ENCODE peak calls at places on chromosomes 6 and 20, in six cellular contexts. Q is IMR-90, P is neuronal stem cell, F is H9, J is H1, I is mesenchymal stem cell. A is an unnamed sample.

GRCh38 chr6:69816569-69816968 is 19.8 kb upstream of the LMBRD1 start:
- DNase-seq in Q (no peak), P (no peak), J (no peak), I (no peak), F (no peak), A (peak)

GRCh38 chr6:35728663-35729348 is 8.0 kb upstream of the ARMC12 start:
- DNase-seq in Q (no peak), J (no peak), P (no peak), I (no peak), F (no peak), A (peak)

GRCh38 chr6:23218751-23219150 is 649.4 kb downstream of the HDGFL1 start:
- DNase-seq in F (peak), J (no peak), Q (no peak), P (peak), I (no peak), A (peak)

GRCh38 chr6:166636191-166636938 is 9.3 kb upstream of the RPS6KA2 start:
- DNase-seq in J (no peak), I (no peak), F (no peak), P (no peak), Q (no peak), A (peak)

GRCh38 chr20:59159822-59160740 is 3.5 kb upstream of the ZNF831 start:
- DNase-seq in I (no peak), F (no peak), J (no peak), P (no peak), Q (no peak), A (no peak)

GRCh38 chr20:841568-842546 is 8.3 kb downstream of the FAM110A start:
- DNase-seq in P (no peak), Q (no peak), I (no peak), J (peak), F (peak), A (peak)

GRCh38 chr6:10585232-10585887 is 64.2 kb downstream of the GCNT2 start:
- DNase-seq in Q (no peak), F (peak), I (peak), P (peak), J (no peak), A (peak)

GRCh38 chr6:170067257-170067656 is 223.6 kb downstream of the DLL1 start:
- DNase-seq in I (no peak), F (no peak), Q (no peak), J (peak), P (no peak), A (no peak)

GRCh38 chr6:163333686-163334085 is 80.8 kb upstream of the QKI start:
- DNase-seq in I (no peak), P (no peak), J (no peak), Q (no peak), F (no peak), A (no peak)

GRCh38 chr20:7585126-7585679 is 355.1 kb downstream of the HAO1 start:
- DNase-seq in I (no peak), F (no peak), Q (no peak), J (no peak), P (no peak), A (no peak)

GRCh38 chr20:6863798-6864201 is 96.3 kb downstream of the BMP2 start:
- DNase-seq in P (no peak), Q (no peak), I (no peak), F (no peak), J (no peak), A (no peak)

GRCh38 chr6:74871757-74872156 is 334.1 kb downstream of the COL12A1 start:
- DNase-seq in I (no peak), F (no peak), P (no peak), Q (peak), J (no peak), A (no peak)

GRCh38 chr6:42313941-42314570 is 96.4 kb upstream of the MRPS10 start:
- DNase-seq in F (no peak), I (peak), P (no peak), Q (peak), J (no peak), A (no peak)

GRCh38 chr6:39378175-39378889 is 55.8 kb upstream of the KCNK16 start:
- DNase-seq in F (no peak), J (no peak), I (no peak), P (no peak), Q (no peak), A (no peak)

GRCh38 chr6:53361549-53362031 is 12.8 kb upstream of the ELOVL5 start:
- DNase-seq in P (no peak), F (no peak), J (no peak), Q (peak), I (no peak), A (peak)

GRCh38 chr6:121651420-121651819 is 216.0 kb downstream of the GJA1 start:
- DNase-seq in J (no peak), I (peak), P (no peak), Q (peak), F (no peak), A (no peak)

GRCh38 chr6:168908887-168909286 is 344.8 kb downstream of the THBS2 start:
- DNase-seq in F (no peak), Q (peak), J (no peak), I (no peak), P (no peak), A (no peak)

GRCh38 chr6:49535795-49536194 is 14.7 kb upstream of the C6orf141 start:
- DNase-seq in F (no peak), J (no peak), P (no peak), I (no peak), Q (no peak), A (no peak)

GRCh38 chr6:31825553-31825952 is 2.0 kb upstream of the HSPA1B start:
- DNase-seq in I (peak), F (no peak), Q (no peak), J (no peak), P (no peak), A (no peak)

GRCh38 chr6:115545410-115545986 is 515.2 kb downstream of the FRK start:
- DNase-seq in Q (no peak), I (no peak), F (peak), P (peak), J (peak), A (peak)

GRCh38 chr6:39339111-39339510 is 16.6 kb upstream of the KCNK16 start:
- DNase-seq in J (no peak), Q (no peak), F (no peak), P (no peak), I (peak), A (peak)

GRCh38 chr6:125008261-125008671 is 46.0 kb downstream of the RNF217 start:
- DNase-seq in Q (no peak), P (no peak), I (peak), F (no peak), J (no peak), A (no peak)

GRCh38 chr20:58331961-58332551 is 22.5 kb downstream of the RAB22A start:
- DNase-seq in I (no peak), P (no peak), Q (no peak), J (no peak), F (no peak), A (peak)

GRCh38 chr6:118843685-118844390 is 50.1 kb upstream of the ASF1A start:
- DNase-seq in Q (peak), J (no peak), P (no peak), I (no peak), F (no peak), A (no peak)

GRCh38 chr20:45100563-45101245 is at the start of gene KCNS1:
- DNase-seq in I (peak), J (peak), P (no peak), F (peak), Q (no peak), A (peak)

GRCh38 chr6:42423244-42423643 is 28.5 kb downstream of the TRERF1 start:
- DNase-seq in I (no peak), F (no peak), J (no peak), Q (no peak), P (no peak), A (no peak)

GRCh38 chr20:63658749-63659187 is 656 bp downstream of the RTEL1 start:
- DNase-seq in F (no peak), P (no peak), I (no peak), J (no peak), Q (peak), A (no peak)

GRCh38 chr6:137631323-137631722 is 137.1 kb upstream of the OLIG3 start:
- DNase-seq in P (no peak), J (no peak), I (no peak), F (no peak), Q (no peak), A (peak)

GRCh38 chr6:113927001-113927400 is 43.9 kb downstream of the HDAC2 start:
- DNase-seq in J (no peak), P (no peak), Q (no peak), I (no peak), F (no peak), A (no peak)

GRCh38 chr20:62653951-62654685 is 11.8 kb downstream of the SLCO4A1 start:
- DNase-seq in P (no peak), F (no peak), Q (no peak), J (no peak), I (no peak), A (no peak)

GRCh38 chr6:21559238-21559637 is 34.3 kb upstream of the SOX4 start:
- DNase-seq in P (no peak), J (no peak), F (no peak), I (no peak), Q (no peak), A (no peak)

GRCh38 chr6:5389086-5389745 is 127.9 kb downstream of the FARS2 start:
- DNase-seq in J (no peak), F (no peak), Q (no peak), I (no peak), P (no peak), A (no peak)

GRCh38 chr20:37341632-37342031 is 4.3 kb upstream of the SRC start:
- DNase-seq in P (no peak), I (no peak), Q (no peak), F (peak), J (no peak), A (no peak)
- H2BK120ac ChIP-seq in P (no peak), I (no peak), Q (no peak), F (no peak), J (no peak), A (no peak)

DNA sequence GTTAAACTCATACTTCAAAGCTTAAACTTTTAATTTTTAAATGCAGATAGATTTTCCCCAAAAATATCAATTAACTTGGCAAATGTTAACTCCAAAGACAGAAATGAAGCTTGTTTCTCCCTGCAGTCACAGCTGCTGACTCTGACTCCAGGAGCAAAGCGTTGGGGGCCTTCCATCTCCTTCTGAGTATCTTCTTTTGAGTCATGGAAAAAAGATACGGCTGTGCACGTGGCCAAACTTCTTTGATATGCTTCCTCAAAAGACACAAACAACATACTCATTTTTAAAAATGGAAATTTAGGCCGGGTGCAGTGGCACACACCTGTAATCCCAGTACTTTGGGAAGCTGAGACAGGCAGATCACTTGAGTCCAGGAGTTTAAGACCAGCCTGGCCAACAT is 28.3 kb downstream of the KIF16B start:
- DNase-seq in I (no peak), J (no peak), P (no peak), Q (no peak), F (no peak), A (no peak)
- H2BK15ac ChIP-seq in I (no peak), J (no peak), P (no peak), Q (no peak), F (no peak), A (no peak)

DNA sequence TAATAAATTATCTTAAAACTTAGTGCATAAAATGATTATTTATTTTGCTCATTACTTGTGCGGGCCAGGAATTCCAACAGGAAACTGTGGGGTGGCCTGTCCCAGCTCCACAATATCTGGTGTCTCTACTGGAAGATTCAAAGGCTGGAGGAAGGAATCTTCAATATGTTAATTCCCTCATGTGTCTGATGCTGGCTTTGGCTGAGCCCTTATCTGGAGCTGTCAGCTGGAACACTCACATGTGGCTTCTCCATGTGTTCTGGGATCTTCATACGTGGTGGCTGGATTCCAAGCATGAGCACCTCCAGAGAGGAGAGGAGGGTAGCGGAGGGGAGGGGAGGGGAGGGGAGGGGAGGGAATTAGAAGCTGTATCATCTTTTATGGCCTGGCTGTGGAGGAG is 23.9 kb upstream of the B3GAT2 start:
- DNase-seq in P (no peak), I (no peak), J (no peak), F (no peak), Q (no peak), A (peak)
- H2BK120ac ChIP-seq in P (no peak), I (no peak), J (no peak), F (no peak), Q (no peak), A (no peak)

GRCh38 chr6:135030532-135031178 is 24.0 kb downstream of the HBS1L start:
- DNase-seq in J (no peak), Q (peak), P (no peak), F (no peak), I (peak), A (no peak)
- H2BK15ac ChIP-seq in J (no peak), Q (no peak), P (no peak), F (no peak), I (no peak), A (no peak)

DNA sequence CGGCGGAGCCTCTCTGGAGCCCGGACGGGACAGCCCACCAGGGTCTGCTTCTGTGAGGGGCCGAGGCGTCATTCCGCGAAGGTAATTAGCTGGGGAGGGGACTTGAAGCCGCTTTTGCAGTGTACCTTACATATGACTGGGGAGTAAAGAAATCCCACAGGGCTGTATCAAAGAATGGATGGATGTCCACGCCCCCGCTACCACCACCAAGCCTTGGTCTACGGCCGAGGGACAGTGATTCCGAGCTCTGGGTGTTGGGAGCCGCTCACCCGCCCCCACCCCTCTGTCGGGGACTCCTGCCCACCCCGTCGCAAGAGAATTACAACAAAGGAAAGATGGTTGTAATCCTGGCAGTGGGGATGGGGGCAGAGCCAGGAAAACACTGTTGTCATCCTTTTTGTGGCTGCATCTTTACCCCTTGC is 767 bp upstream of the FBXO30 start:
- DNase-seq in F (peak), I (peak), P (no peak), J (peak), Q (peak), A (peak)
- H2BK120ac ChIP-seq in F (no peak), I (peak), P (no peak), J (no peak), Q (peak), A (no peak)

A was measured in mesendoderm.